ENCODE peak calls at places on chromosomes 16 and 17, in four cellular contexts. F is IMR-90, N is K562, V is HepG2. D is an unnamed sample.

GRCh38 chr17:34703533-34703932 is 124.2 kb downstream of the TMEM132E start:
- DNase-seq in F (peak), N (peak), V (peak), D (no peak)

GRCh38 chr17:226773-227580 is 45.5 kb upstream of the DOC2B start:
- DNase-seq in F (no peak), N (no peak), V (no peak), D (no peak)

GRCh38 chr17:81364278-81365147 is 30.7 kb upstream of the BAHCC1 start:
- DNase-seq in F (no peak), N (no peak), V (no peak), D (no peak)

GRCh38 chr17:32483451-32484019 is 3.3 kb upstream of the CDK5R1 start:
- DNase-seq in F (peak), N (peak), V (peak), D (peak)

GRCh38 chr16:22300427-22301071 is 3.3 kb downstream of the POLR3E start:
- DNase-seq in F (peak), N (peak), V (peak), D (peak)

GRCh38 chr17:80146121-80147034 is 550 bp downstream of the EIF4A3 start:
- DNase-seq in F (peak), N (peak), V (no peak), D (no peak)

GRCh38 chr17:55492951-55493350 is 18.3 kb downstream of the SMIM36 start:
- DNase-seq in F (no peak), N (no peak), V (peak), D (no peak)

GRCh38 chr16:72066747-72067146 is 3.7 kb downstream of the HPR start:
- DNase-seq in F (peak), N (peak), V (peak), D (peak)

GRCh38 chr17:29667969-29668368 is 45.3 kb upstream of the CORO6 start:
- DNase-seq in F (no peak), N (no peak), V (no peak), D (no peak)

GRCh38 chr17:37384560-37385160 is 8.9 kb downstream of the C17orf78 start:
- DNase-seq in F (no peak), N (no peak), V (no peak), D (no peak)

DNA sequence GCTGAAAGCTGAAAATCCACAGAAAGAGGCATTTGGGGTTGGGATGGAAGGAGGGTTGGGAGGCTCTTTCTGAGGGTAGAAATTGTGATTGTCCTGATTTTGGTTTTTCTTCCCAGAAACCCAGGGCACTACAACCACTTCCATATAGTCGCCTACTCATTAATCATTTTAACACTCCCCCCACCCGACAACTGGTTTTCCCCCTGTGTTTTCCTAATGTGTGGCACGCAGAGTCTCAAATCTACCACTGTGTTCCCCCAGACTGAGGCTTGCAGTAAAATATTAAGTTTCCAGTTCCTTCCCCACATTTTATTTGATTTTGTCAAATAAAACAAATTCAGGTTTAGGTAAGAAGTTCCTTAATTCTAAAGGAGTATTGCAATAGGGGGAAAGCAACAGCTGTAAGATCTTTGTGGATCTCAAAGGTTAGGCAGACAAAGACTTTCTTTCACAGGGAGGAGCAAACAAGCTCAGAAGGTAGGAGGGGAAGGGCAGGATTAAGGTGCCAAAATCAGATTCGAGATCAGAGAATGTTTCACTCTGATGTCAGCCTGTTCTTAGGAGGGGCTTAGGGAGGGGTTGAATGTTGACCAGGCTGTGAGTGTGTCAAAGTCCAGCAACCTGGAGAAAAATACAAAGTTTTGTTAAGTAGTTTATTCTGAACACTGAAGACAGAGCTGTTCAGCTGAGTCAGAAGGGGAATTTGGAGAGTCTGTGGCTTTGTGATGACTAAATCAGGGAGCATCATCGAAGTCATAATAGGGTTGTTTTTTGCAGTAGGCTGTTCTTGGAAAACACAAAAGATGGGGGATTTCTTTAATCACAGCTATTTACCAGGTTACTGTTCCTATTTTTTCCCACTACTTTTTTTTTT is 3.6 kb downstream of the ZNF267 start:
- DNase-seq in F (peak), N (no peak), V (peak), D (peak)
- TF ChIP-seq MAZ in F (no peak), N (no peak), V (no peak), D (no peak)

DNA sequence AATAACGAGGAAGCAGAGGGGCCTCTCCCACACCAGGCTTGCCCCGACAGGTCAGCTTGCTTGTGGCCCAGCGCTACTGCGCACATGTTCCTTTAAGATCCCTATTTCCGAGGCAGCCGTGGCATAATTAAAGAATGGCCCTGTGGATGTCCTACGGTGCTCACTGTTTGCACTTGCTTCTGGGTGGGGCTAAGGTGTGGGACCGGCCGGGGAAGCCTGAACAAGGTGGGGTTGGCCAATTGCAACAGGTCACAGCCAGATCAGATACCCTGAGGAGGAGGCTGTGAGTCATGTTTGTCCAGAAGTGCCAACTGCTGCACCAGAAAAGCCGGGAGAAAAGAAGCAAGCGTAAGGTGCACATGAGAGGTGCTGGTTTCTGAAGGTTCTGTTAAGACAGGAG is 158.5 kb upstream of the CACNG5 start:
- DNase-seq in F (no peak), N (no peak), V (no peak), D (peak)
- TF ChIP-seq MAZ in F (no peak), N (no peak), V (no peak), D (no peak)

DNA sequence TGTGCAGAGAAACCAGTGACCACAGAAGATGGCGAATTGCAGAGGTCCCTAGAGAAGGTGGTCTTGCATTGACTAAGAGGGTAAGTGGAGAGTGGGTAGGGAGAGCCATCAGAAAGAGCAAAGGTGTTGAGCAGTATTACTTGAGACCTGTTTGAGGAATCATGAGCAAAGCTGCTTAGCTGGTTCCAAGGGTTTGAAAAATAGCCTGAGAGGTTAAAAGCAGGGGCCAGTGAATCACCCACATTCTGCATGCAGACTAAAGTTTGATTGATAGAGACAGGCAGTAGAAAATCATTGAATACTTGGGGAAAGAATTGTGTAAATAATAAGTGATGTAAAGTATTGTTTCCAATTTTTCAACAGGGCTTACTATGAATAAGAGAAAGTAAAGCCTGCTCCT is 34.0 kb upstream of the KCNJ16 start:
- DNase-seq in F (no peak), N (no peak), V (no peak), D (no peak)
- TF ChIP-seq MAZ in F (no peak), N (no peak), V (no peak), D (no peak)

DNA sequence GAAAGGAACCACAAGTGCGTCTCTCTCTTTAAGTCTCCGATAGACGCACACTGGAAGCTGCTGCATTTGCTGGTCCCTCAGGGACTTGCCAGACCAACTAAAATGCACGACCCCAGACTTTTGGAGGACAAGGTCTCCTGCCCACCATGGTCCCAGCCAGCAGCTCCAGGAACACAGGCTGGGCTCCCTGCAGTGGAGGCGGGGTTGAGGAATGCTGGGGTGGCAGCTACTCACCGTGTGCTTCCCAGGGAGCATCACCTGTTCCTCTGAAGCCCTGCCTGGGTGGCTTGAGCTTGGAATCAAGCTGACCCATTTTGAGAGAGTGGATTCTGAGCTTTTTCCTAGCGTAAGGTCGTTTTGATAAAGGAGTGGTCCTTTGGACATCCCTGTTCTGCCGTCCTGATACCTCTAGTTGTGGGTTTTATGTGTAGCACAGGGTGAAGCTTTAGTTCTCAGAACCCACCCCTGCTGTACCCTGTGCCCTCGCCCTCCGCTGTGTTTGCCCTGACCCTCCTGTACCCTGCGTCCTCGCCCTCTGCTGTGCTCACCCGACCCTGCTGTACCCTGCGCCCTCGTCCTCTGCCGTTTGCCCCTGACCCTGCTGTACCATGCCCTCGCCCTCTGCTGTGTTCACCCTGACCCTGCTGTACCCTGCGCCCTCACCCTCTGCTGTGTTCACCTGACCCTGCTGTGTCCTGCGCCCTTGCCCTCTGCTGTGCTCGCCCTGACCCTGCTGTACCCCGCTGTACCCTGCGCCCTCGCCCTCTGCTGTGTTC is 11.0 kb downstream of the ZNF276 start:
- DNase-seq in F (no peak), N (no peak), V (no peak), D (no peak)
- TF ChIP-seq MAZ in F (no peak), N (no peak), V (no peak), D (no peak)

GRCh38 chr17:59366773-59367656 is 35.6 kb downstream of the YPEL2 start:
- DNase-seq in F (peak), N (no peak), V (peak), D (no peak)
- TF ChIP-seq MAZ in F (no peak), N (no peak), V (peak), D (no peak)

GRCh38 chr17:50944054-50944901 is 78.1 kb upstream of the TOB1 start:
- DNase-seq in F (peak), N (peak), V (peak), D (peak)

GRCh38 chr17:50946223-50946890 is 80.2 kb upstream of the TOB1 start:
- DNase-seq in F (no peak), N (no peak), V (no peak), D (no peak)

GRCh38 chr17:50945779-50946222 is 79.6 kb upstream of the TOB1 start:
- DNase-seq in F (no peak), N (no peak), V (no peak), D (no peak)

GRCh38 chr17:50943575-50943933 is 77.4 kb upstream of the TOB1 start:
- DNase-seq in F (no peak), N (peak), V (no peak), D (no peak)

DNA sequence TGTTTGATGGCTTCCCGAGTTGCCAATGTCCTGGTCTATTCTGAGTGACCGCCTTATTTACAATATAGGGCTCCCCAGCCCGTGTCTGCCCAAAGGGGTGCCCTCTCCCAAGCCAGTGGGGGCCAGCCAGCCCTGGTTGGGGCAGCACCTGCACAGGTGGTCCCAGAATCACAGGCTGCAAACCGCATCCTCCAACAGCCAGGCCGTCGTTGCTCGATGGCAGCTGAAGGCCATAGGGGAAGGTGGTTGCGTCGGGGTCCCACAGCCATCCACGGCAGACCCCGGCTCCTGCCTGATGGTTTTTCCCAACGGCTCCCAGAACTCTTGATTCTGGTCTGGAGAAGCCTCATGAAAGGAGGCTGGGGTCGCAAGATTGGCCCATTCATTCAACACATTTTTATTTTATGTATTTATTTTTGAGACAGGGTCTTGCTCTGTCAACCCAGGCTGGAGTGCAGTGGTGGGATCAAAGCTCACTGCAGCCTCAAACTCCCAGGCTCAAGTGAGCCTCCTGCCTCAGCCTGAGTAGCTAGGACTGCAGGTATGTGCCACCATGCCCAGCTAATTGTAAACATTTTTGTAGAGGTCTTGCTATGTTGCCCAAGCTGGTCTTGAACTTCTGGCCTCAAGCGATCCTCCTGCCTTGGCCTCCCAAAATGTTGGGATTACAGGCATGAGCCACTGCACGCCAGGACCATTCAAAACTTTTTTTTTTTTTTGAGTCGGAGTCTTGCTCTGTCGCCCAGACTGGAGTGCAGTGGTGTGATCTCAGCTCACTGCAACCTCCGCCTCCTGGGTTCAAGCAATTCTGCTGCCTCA is 79.0 kb upstream of the TOB1 start:
- DNase-seq in F (no peak), N (no peak), V (no peak), D (no peak)
- TF ChIP-seq MAZ in F (no peak), N (no peak), V (no peak), D (no peak)

GRCh38 chr17:12136243-12136642 is 115.6 kb downstream of the MAP2K4 start:
- DNase-seq in F (no peak), N (no peak), V (no peak), D (no peak)
- TF ChIP-seq MAZ in F (no peak), N (no peak), V (no peak), D (no peak)

DNA sequence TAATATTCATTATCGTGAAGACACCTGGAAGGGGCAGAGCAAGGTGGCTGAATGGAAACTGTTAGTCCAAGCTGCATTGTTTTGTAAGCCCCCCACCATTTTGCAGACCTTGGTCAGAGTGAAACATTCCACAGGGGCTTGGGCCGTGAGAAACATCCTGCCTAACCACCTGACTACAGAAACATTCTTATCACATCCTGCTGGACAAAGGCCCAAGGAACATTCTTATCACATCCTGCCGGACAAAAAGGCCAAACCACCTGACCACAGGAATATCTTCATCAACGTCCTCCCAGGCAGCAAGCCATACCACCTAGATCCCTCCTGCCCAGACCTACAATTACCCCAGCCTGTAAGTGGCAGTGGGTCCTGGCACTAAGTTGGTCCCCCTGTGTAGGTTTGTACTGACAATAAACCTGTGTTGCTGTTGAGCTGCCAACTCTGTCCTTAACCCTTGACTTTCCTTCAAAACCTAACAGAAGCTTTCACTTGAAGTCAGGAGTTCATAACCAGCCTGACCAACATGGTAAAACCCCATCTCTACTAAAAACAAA is 19.6 kb downstream of the ATF7IP2 start:
- DNase-seq in F (peak), N (peak), V (peak), D (no peak)
- TF ChIP-seq MAZ in F (no peak), N (no peak), V (no peak), D (no peak)

DNA sequence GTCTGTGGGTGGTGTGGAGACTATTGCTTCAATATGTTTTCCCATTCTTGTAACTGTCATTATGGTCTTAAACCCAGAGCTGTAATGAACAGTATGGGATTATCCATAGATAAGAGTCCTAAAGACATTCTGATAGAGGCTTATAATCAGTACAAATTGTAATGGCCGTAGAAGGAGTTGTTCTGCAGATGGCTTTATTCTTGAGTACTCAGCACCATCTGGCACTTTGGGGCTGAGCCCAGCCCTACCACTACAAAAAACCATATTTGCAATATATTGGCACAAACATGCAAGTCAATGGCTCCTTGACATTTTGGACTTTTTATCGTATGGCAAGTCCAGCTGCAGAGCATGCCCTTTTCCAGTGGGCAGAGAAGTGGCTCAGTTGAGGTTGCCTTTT is 150.0 kb downstream of the HS3ST4 start:
- DNase-seq in F (no peak), N (no peak), V (no peak), D (no peak)
- TF ChIP-seq MAZ in F (no peak), N (no peak), V (no peak), D (no peak)